ENCODE peak calls at places on chromosomes 13 and 19, in eight cellular contexts. P is naive thymus-derived CD4-positive, alpha-beta T cell; Y is CD4-positive, CD25-positive, alpha-beta regulatory T cell; X is left lung; G is heart right ventricle; L is stomach; W is breast epithelium; D is psoas muscle. C is an unnamed sample.

GRCh38 chr19:47729799-47730520 is 15.4 kb upstream of the NOP53 start:
- DNase-seq in P (no peak), Y (peak; percentile 35), X (peak; percentile 77), G (peak; percentile 88), L (peak; percentile 81), W (peak; percentile 88), D (peak; percentile 86), C (no peak)

GRCh38 chr19:57800696-57801095 is 14.0 kb downstream of the ZNF552 start:
- DNase-seq in P (no peak), Y (no peak), X (no peak), G (no peak), L (no peak), W (no peak), D (no peak), C (no peak)

GRCh38 chr19:52336976-52337375 is 933 bp downstream of the ZNF610 start:
- DNase-seq in P (no peak), Y (peak; percentile 11), X (no peak), G (no peak), L (no peak), W (no peak), D (no peak), C (no peak)

GRCh38 chr19:53192771-53193533 is at the start of gene ZNF665:
- DNase-seq in P (peak; percentile 76), Y (peak; percentile 88), X (peak; percentile 93), G (peak; percentile 91), L (peak; percentile 90), W (peak; percentile 88), D (peak; percentile 91), C (peak; percentile 82)

GRCh38 chr19:32407004-32407992 is 1.7 kb downstream of the DPY19L3 start:
- DNase-seq in P (no peak), Y (no peak), X (peak; percentile 50), G (no peak), L (peak; percentile 68), W (no peak), D (peak; percentile 63), C (no peak)

GRCh38 chr13:44903596-44903995 is 85.7 kb downstream of the NUFIP1 start:
- DNase-seq in P (no peak), Y (no peak), X (peak; percentile 50), G (peak; percentile 71), L (peak; percentile 58), W (no peak), D (peak; percentile 94), C (no peak)

GRCh38 chr13:47085346-47085745 is 188.5 kb upstream of the HTR2A start:
- DNase-seq in P (no peak), Y (no peak), X (no peak), G (no peak), L (no peak), W (no peak), D (no peak), C (no peak)

GRCh38 chr13:54185785-54186184 is 1157.2 kb downstream of the OLFM4 start:
- DNase-seq in P (no peak), Y (no peak), X (no peak), G (no peak), L (no peak), W (no peak), D (no peak), C (no peak)

GRCh38 chr13:40271931-40272775 is 394.3 kb downstream of the FOXO1 start:
- DNase-seq in P (no peak), Y (peak; percentile 20), X (peak; percentile 44), G (peak; percentile 45), L (peak; percentile 49), W (peak; percentile 64), D (peak; percentile 84), C (peak; percentile 77)

GRCh38 chr13:48962281-48962680 is 13.4 kb upstream of the FNDC3A start:
- DNase-seq in P (no peak), Y (no peak), X (no peak), G (no peak), L (no peak), W (no peak), D (no peak), C (no peak)

GRCh38 chr19:35942235-35942634 is 6.1 kb downstream of the LRFN3 start:
- DNase-seq in P (no peak), Y (no peak), X (no peak), G (no peak), L (no peak), W (no peak), D (no peak), C (no peak)

GRCh38 chr19:10416380-10417257 is 3.7 kb upstream of the PDE4A start:
- DNase-seq in P (peak; percentile 97), Y (peak; percentile 89), X (peak; percentile 85), G (peak; percentile 82), L (peak; percentile 90), W (peak; percentile 74), D (peak; percentile 96), C (peak; percentile 95)
- H3K4me1 ChIP-seq in P (peaks cover 41% of the 10 kb centered on the region), Y (peaks cover 64% of the 10 kb centered on the region), X (peaks cover 11% of the 10 kb centered on the region), G (peaks cover 36% of the 10 kb centered on the region), L (peaks cover 59% of the 10 kb centered on the region), W (peaks cover 8% of the 10 kb centered on the region), D (peaks cover 30% of the 10 kb centered on the region), C (peaks cover 66% of the 10 kb centered on the region)

DNA sequence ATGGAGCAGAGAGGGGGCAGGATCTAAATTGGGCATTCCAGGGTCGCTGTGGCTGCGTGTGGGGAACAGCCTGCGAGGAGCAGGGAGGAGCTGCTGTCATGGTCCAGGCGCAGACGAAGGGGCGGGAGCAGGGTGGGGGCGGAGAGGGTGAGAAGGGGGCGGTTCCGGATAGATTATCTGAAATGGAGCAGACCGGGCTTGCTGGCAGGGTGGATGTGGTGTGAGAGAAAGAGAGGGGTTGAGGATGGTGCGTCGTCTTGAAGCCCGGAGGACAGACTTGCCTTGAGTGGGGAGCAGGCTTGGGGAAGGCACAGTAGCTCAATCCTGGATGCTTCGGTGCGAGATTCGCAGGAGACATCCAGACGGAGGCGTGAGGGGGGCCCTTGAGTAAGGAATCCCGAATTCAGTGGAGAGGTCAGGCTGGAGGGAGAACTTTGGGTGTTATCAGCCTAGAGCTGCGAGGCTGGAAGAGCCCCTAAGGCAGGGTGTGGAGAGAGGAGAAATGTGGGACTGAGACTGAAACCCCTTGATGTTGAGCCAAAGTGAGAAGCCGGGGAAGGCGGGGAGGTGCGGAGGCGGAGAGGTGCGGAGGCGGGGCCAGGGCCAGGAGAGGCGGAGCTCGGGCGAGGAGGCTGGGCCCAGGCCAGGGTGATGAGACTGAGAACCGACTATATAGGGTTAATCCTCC is 40.7 kb downstream of the DPF1 start:
- DNase-seq in P (no peak), Y (no peak), X (no peak), G (peak; percentile 36), L (no peak), W (no peak), D (peak; percentile 67), C (no peak)
- H3K4me3 ChIP-seq in P (no peak overlapping the region), Y (no peak overlapping the region), X (no peak overlapping the region), G (peak overlapping the region; percentile 39), L (peak overlapping the region; percentile 28), W (peak overlapping the region; percentile 38), D (peak overlapping the region; percentile 30), C (no peak overlapping the region)

DNA sequence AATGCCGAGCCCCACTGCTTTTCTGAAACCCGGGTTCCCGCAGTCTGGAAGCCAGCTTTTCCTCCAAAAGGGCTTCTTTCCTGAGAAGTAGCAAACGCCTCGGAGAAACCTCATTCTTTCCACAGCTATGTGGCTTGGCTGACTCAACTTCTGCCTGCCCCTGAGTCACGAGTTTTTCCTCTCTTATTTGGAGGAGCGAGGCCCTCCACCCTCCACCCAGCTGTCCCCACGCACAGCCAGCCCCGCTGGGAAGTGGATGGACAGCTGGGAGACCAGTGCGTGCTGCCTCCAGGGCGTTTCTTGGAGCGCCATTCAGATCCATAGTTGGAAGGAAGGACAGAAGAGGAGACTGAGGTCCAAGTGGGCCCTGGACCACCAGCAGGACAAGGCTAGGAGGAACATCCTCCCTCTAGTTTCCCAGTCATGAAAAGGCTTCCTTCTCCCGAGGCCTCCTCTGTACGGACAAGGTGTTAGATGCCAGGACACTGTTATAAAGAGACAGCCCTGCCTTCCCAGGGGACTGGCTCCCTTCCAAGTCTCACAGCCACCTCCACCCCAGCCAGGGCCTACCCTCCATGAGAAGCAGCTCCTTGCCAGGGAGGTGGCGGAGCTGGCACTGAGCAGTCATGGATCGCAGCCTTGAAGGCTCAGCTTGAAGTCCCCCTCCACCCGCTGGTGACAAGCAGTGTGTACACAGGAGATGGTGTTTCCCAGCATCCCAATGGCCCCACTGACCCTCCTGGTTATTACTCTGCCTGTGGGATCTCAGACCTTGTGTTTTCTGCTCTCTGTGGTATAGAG is 2.5 kb upstream of the PLEKHF1 start:
- DNase-seq in P (no peak), Y (no peak), X (peak; percentile 70), G (peak; percentile 62), L (peak; percentile 74), W (peak; percentile 55), D (peak; percentile 80), C (peak; percentile 81)
- H3K27ac ChIP-seq in P (peak overlapping the region; percentile 29), Y (no peak overlapping the region), X (peak overlapping the region; percentile 89), G (peak overlapping the region; percentile 85), L (peak overlapping the region; percentile 90), W (peak overlapping the region; percentile 91), D (peak overlapping the region; percentile 86), C (peak overlapping the region; percentile 74)

DNA sequence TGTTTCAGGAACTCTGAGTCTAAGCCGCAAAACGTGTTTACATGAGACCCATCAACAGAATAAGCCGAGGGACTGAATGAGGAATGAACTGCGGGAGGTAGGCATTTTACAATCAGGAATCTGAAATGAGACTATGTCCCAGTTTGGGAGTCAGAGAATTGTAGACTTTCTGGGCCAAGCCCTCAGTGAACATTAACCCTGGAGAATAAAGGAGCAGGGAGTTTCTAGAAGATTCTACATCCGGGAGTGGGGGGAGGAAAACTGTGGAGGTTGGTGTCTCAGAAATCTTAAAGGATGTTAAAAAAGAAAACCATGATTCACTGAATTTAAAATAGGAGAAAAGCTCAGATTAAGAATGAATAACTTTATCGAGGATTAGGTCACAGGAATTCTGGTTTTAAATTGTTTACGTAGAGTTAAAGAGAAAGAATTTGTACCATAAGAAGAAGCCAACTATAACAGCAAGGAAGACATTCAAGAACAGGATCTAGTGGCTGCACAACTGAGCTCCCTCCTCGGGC is 18.5 kb downstream of the RFX2 start:
- DNase-seq in P (no peak), Y (no peak), X (no peak), G (no peak), L (no peak), W (no peak), D (no peak), C (no peak)
- H3K4me1 ChIP-seq in P (peaks cover 9% of the 10 kb centered on the region), Y (peaks cover 11% of the 10 kb centered on the region), X (peaks cover 32% of the 10 kb centered on the region), G (peaks cover 34% of the 10 kb centered on the region), L (peaks cover 52% of the 10 kb centered on the region), W (peaks cover 11% of the 10 kb centered on the region), D (peaks cover 2% of the 10 kb centered on the region), C (peaks cover 54% of the 10 kb centered on the region)

DNA sequence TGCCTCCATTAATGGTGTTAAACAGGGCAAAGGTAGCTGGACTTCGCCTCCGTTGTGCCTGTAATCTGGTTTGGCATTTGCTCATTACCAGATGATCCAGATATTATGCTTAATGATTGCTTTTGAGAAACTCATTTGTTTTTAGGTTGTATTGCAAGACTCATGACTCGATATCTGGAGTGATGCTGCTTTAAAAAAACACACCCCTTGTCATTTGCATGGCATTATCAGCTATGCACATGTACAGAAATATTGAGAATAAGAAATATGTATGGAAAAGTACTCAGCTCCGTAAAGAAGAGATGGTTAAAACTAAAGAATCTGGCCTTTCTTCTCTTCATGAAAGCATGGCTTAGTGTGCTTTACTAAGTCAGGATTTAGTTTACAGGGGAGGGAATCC is 95.0 kb downstream of the ARHGEF7 start:
- DNase-seq in P (no peak), Y (no peak), X (no peak), G (no peak), L (no peak), W (no peak), D (no peak), C (no peak)
- H3K4me3 ChIP-seq in P (no peak overlapping the region), Y (no peak overlapping the region), X (no peak overlapping the region), G (no peak overlapping the region), L (no peak overlapping the region), W (no peak overlapping the region), D (peak overlapping the region; percentile 17), C (peak overlapping the region; percentile 2)

C was measured in SJSA1.